ENCODE peak calls at places on chromosomes 12 and 14, in four cellular contexts. X, Z, A and V are unnamed samples. For H3K9me3 and H3K4me1, the result is how much of the 10 kb centered on the place peaks cover.

GRCh38 chr12:30181334-30181733 is 397.6 kb upstream of the TMTC1 start:
- DNase-seq in Z (no peak), X (no peak), A (no peak), V (no peak)

GRCh38 chr14:77053046-77053841 is 24.7 kb upstream of the IRF2BPL start:
- DNase-seq in Z (peak), X (peak), A (peak), V (peak)

GRCh38 chr12:82608706-82609105 is 78.0 kb upstream of the TMTC2 start:
- DNase-seq in X (peak), Z (no peak), A (no peak), V (no peak)

GRCh38 chr12:121530600-121531355 is 50.0 kb downstream of the KDM2B start:
- DNase-seq in Z (peak), A (peak), X (peak), V (peak)

GRCh38 chr14:101070540-101071492 is 167.3 kb upstream of the RTL1 start:
- DNase-seq in Z (no peak), A (no peak), X (no peak), V (no peak)

GRCh38 chr12:68886636-68887572 is 46.1 kb downstream of the CPM start:
- DNase-seq in A (no peak), X (no peak), Z (no peak), V (no peak)

GRCh38 chr12:1644523-1645438 is 15.8 kb downstream of the WNT5B start:
- DNase-seq in A (peak), X (peak), Z (no peak), V (no peak)

GRCh38 chr12:111012918-111013317 is 92.5 kb upstream of the MYL2 start:
- DNase-seq in A (no peak), X (no peak), Z (no peak), V (no peak)

GRCh38 chr12:124864326-124864752 is 675 bp upstream of the SCARB1 start:
- DNase-seq in A (no peak), X (no peak), Z (no peak), V (no peak)

GRCh38 chr12:92546826-92547348 is 155.9 kb upstream of the PLEKHG7 start:
- DNase-seq in X (no peak), Z (no peak), A (no peak), V (no peak)

GRCh38 chr14:36660736-36661505 is 739 bp upstream of the PAX9 start:
- DNase-seq in X (no peak), Z (no peak), A (peak), V (no peak)

GRCh38 chr14:79871164-79871563 is 340.1 kb downstream of the DIO2 start:
- DNase-seq in X (no peak), Z (no peak), A (no peak), V (no peak)
- H3K9me3 ChIP-seq in X (under half), Z (under half), A (under half), V (under half)

GRCh38 chr14:98623806-98624430 is 648.1 kb downstream of the BCL11B start:
- DNase-seq in Z (no peak), A (no peak), X (no peak), V (no peak)

DNA sequence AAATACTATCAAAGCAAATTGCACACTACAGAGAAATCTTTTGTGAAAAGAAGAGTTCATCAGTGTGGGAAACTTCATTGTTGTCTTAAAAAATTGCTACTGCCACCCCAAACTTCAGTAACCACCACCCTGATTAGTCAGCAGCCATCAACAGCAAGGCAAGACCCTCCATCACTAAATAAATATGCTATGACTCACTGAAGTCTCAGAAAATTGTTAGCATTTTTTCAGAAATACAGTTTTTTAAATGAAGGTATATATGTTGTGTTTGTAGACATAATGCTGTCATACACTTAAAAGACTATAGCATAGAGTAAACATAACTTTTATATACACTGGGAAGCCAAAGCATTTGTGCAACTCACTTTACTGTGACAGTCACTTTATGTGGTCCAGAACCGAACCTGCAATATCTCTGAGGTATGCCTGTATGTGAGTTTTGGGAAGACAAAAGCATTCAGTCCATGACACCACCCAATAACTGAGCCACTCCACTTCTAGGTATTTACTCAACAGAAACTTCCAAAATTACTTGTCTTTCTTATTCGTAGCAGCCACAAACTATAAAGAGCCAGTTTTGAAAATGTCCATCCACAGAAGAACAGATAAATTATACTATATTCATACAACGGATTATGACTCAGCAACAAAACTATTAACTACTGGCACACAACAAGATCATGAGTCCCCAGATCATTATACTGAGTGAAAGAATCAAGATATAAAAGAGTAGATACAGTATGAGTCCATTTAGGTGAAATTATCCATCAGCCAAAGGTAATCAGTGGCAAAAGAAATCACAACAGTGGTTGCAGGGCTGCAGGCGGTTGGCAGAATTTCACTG is 649.6 kb downstream of the BCL11B start:
- DNase-seq in A (no peak), Z (no peak), X (no peak), V (no peak)
- H3K4me1 ChIP-seq in A (under half), Z (under half), X (under half), V (under half)

DNA sequence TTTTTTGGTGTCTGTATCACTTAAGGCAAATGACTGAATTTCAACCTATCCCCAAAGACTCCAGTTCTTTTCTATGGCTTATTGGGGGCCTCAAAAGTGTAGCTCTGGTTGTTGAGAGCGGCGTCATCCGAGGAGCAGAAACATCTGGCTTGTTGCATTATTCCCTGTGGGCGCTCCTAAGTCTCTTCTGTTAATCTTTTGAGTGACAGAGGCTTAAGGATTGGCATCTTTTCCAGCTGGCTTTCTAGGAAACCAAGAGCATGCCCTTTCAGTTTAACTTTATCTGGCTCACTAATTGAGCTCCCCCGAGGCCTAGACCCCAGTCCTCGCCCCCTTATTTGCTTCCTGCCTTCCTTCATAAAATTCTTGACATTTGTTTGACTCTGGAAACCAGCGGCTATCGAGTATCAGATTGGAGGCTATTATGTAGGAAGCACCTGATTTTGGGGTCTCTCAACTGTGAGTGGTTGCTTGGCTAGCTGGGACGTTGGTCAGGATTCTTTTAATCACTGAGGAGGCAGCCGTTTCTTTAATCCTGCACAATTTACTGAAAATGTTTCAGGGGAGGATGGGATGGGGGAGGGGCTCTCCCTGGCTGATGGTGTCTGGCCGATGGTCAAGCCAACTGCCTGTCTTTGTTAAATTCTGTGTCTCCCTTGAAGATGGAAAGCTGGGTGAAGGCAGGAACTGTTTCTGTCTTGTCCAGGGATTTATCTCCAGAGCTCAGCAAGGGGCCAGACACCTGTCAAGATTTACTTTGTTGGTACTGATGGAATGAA is 3.1 kb downstream of the SMOC1 start:
- DNase-seq in Z (no peak), A (no peak), X (no peak), V (no peak)
- H3K9me3 ChIP-seq in Z (under half), A (under half), X (under half), V (under half)

DNA sequence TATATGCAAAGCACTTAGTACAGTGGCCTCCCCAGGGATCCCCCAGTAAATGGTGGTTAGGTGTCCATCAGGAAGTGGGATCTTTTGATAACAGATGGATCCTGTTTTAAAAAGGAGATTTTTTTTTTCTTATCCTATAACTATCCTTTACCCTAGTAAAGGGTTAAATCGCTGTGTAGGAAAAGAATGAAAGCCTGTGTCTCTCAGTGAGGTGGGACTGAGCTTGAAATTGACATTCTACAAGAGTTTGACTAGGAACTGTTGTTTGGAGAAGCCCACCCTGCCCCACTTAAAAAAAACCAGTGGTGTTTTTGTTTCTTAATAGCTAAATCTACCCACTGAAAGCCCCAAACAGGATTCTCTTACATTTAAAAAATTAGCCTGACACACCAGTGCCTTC is 112.2 kb upstream of the EGLN3 start:
- DNase-seq in Z (no peak), X (no peak), A (no peak), V (no peak)
- H3K4me1 ChIP-seq in Z (under half), X (under half), A (under half), V (under half)

GRCh38 chr12:114440450-114441383 is 34.8 kb upstream of the TBX5 start:
- DNase-seq in A (no peak), X (no peak), Z (no peak), V (no peak)
- H3K9me3 ChIP-seq in A (under half), X (under half), Z (under half), V (under half)

DNA sequence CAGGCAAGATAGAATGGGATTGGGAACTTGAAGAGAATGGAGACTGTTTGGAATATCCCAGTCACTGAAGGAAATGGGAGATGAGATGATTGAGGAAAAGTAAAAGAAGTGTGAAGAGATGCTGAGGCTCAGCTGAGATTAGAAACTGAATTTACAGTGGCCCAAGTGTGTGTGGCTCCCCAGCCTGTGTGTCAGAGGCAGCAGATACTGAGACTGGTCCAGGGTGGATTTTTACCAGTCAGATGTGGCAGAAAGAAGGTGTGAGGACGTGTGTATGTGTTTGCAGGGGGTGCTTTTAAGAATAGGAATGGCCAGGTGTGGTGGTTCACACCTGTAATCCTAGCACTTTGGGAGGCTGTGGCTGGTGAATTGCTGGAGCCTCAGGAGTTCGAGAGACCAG is 42.9 kb downstream of the PRKCH start:
- DNase-seq in A (no peak), Z (no peak), X (no peak), V (no peak)
- H3K4me1 ChIP-seq in A (under half), Z (half or more), X (under half), V (half or more)

GRCh38 chr12:74454109-74454508 is 83.5 kb upstream of the ATXN7L3B start:
- DNase-seq in A (no peak), X (no peak), Z (no peak), V (no peak)

GRCh38 chr12:74449872-74450271 is 87.8 kb upstream of the ATXN7L3B start:
- DNase-seq in X (no peak), A (no peak), Z (no peak), V (no peak)

DNA sequence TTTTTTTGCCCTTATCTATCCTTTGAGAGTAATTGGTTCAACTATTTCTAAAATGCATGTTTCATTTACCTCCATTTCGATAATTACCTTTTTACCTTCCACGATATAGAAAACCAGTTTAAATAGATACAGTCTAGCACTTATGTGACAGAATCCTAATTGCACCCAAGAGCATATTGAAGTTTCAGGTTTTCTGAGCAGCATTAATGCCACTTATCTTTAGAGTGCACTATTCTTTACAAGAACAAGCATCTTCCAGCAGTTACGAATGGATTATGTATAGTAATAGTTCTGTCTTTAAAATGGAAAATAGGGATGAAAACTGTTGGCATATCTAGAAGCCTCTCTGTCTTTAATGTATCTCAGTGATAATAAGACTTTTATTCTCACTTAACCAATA is 82.2 kb upstream of the ATXN7L3B start:
- DNase-seq in Z (no peak), X (no peak), A (no peak), V (no peak)
- H3K9me3 ChIP-seq in Z (under half), X (under half), A (under half), V (under half)